ENCODE peak calls at places on chromosomes 13 and 19, in four cellular contexts. I, X, P and M are unnamed samples.

GRCh38 chr13:101283782-101284181 is 132.5 kb downstream of the NALCN start:
- DNase-seq in P (no peak), X (no peak), I (no peak), M (no peak)

GRCh38 chr19:21833733-21834132 is 2.2 kb downstream of the ZNF43 start:
- DNase-seq in X (no peak), P (no peak), I (no peak), M (no peak)

GRCh38 chr13:23500858-23501257 is 67.4 kb upstream of the SACS start:
- DNase-seq in P (peak; percentile 96), X (no peak), I (no peak), M (no peak)

GRCh38 chr19:8453616-8454015 is 8.8 kb downstream of the HNRNPM start:
- DNase-seq in X (no peak), P (no peak), I (no peak), M (no peak)

GRCh38 chr13:49869514-49869913 is 66.6 kb downstream of the SPRYD7 start:
- DNase-seq in I (no peak), P (peak; percentile 36), X (no peak), M (no peak)

GRCh38 chr13:46377554-46377953 is 9.5 kb downstream of the RUBCNL start:
- DNase-seq in P (no peak), I (peak; percentile 62), X (no peak), M (peak; percentile 46)

GRCh38 chr13:20525144-20525600 is 485 bp downstream of the CRYL1 start:
- DNase-seq in X (peak; percentile 66), P (no peak), I (peak; percentile 6), M (peak; percentile 61)

GRCh38 chr13:50127017-50127725 is 111.9 kb downstream of the KCNRG start:
- DNase-seq in I (no peak), X (peak; percentile 83), P (peak; percentile 50), M (peak; percentile 52)

GRCh38 chr19:40223135-40223822 is 3.2 kb downstream of the CCNP start:
- DNase-seq in I (no peak), X (peak; percentile 75), P (no peak), M (peak; percentile 76)

GRCh38 chr13:77386880-77387606 is 60.1 kb upstream of the MYCBP2 start:
- DNase-seq in X (no peak), I (no peak), P (peak; percentile 33), M (no peak)

GRCh38 chr13:71483733-71484132 is 383.3 kb downstream of the DACH1 start:
- DNase-seq in X (no peak), I (no peak), P (no peak), M (no peak)

GRCh38 chr13:99905224-99905623 is 66.3 kb downstream of the ZIC5 start:
- DNase-seq in X (no peak), I (no peak), P (no peak), M (no peak)

GRCh38 chr13:29573190-29573589 is 22.3 kb downstream of the SLC7A1 start:
- DNase-seq in P (peak; percentile 39), X (peak; percentile 82), I (no peak), M (peak; percentile 87)

GRCh38 chr13:70090036-70090723 is 17.4 kb upstream of the ATXN8OS start:
- DNase-seq in X (no peak), P (no peak), I (no peak), M (no peak)

GRCh38 chr13:91185294-91185863 is 162.1 kb upstream of the MIR17HG start:
- DNase-seq in P (peak; percentile 0), X (no peak), I (no peak), M (no peak)

GRCh38 chr19:6551607-6552450 is 21.0 kb downstream of the TNFSF9 start:
- DNase-seq in P (no peak), I (no peak), X (peak; percentile 68), M (no peak)

GRCh38 chr19:49475995-49476880 is 2.2 kb downstream of the FLT3LG start:
- DNase-seq in P (no peak), I (no peak), X (peak; percentile 75), M (peak; percentile 58)

GRCh38 chr19:2561895-2562294 is 86.0 kb downstream of the GADD45B start:
- DNase-seq in X (peak; percentile 75), P (no peak), I (peak; percentile 94), M (no peak)

GRCh38 chr19:31352782-31353651 is 3.8 kb upstream of the TSHZ3 start:
- DNase-seq in X (no peak), P (no peak), I (no peak), M (no peak)

GRCh38 chr13:45510671-45511070 is 45.9 kb downstream of the COG3 start:
- DNase-seq in I (no peak), X (no peak), P (no peak), M (no peak)

DNA sequence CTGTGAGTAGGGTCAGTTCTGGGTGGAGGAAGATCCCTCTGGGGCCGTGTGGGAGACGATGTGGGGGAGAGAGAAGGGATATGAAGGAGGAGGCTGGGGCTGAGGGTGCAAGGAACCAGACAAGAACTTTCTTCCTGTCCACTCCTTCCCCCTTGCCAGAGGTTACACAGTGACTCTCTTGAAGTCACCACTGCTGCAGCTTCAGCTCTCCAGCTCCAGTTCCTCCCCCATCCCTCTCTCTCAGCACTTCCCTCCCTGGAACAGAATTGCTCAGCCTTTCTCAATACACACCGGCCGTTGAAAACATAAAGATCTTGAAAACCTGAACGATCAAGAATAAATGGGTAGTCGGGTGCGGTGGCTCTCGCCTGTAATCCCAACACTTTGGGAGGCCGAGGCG is 5.1 kb downstream of the ZSWIM9 start:
- DNase-seq in P (no peak), X (no peak), I (no peak), M (no peak)
- H3K9me3 ChIP-seq in P (no peaks in the 10 kb centered on the region), X (no peaks in the 10 kb centered on the region), I (no peaks in the 10 kb centered on the region), M (no peaks in the 10 kb centered on the region)

GRCh38 chr19:11061951-11062350 is 27.3 kb upstream of the LDLR start:
- DNase-seq in X (no peak), P (no peak), I (no peak), M (no peak)
- H3K27ac ChIP-seq in X (no peak overlapping the region), P (no peak overlapping the region), I (no peak overlapping the region), M (no peak overlapping the region)

DNA sequence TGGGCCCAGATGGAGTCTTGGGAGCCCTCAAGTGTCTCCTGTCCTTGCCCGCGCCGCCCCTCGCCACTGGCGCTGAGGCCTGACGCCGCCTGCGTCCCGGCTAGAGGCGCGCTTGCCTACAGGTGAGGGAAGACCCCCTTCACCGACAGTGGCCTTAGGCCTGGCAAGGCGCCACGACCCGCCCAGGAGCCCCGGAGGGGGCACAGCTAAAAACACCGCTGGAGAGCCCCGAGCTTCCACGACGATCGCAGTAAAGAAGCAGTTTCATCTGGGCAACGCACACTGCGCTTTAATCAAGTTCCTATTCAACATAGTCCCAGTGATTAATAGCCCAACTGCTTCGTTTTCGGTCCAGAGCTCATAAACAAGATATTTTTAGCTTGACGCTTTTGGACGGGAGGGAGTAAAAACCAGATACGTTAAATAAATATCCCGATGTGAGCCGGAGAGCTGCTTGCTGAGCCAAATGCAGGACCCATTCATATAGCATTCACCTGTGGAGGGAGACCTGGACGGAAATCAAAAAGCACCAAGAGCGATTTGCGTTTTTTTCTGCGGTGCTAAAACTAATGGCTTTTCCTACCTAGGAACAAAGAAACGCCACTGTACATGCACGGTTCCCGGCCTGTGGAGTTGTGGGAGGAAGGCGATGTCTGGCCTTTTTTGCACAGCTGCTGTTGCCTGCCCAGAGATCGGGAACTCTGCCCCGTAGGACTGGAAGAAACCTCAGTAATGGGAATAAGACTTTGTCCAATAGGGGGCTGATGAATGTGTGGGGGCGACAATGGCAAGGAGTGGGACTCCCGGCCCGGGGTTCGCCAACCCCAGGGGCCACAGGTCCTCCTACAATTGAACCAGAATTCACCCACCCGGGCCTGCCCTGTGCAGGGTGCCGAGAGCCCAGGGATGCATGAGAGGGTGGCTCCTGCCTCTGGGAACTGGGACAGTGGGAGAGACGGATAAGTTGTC is 1.7 kb upstream of the CEBPA start:
- DNase-seq in I (no peak), X (peak; percentile 47), P (no peak), M (no peak)
- H3K9me3 ChIP-seq in I (no peaks in the 10 kb centered on the region), X (no peaks in the 10 kb centered on the region), P (no peaks in the 10 kb centered on the region), M (no peaks in the 10 kb centered on the region)

GRCh38 chr19:14555918-14556661 is 15.8 kb downstream of the NDUFB7 start:
- DNase-seq in X (no peak), I (no peak), P (peak; percentile 34), M (no peak)
- H3K27ac ChIP-seq in X (no peak overlapping the region), I (no peak overlapping the region), P (no peak overlapping the region), M (no peak overlapping the region)

DNA sequence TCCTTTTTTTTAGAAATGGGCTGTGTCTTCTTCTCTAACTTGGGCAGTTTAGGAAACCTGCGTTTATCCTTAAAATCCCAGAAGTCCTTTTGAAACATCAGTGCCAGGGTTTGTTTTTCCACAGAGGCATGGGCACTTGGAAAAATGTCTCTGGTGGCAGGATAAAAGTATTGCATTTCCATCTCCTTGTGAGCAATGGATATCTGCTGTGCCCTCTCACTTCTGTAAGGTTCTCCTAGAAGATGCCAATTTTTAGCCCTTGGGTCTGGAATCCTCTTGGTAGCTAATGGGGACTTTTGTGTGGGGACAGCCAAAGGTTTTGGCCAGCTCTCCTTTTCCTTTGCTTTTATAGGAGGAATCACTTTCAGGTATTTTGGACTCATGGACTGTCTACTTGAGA is 21.0 kb downstream of the WDR87 start:
- DNase-seq in X (no peak), P (no peak), I (no peak), M (no peak)
- H3K9me3 ChIP-seq in X (no peaks in the 10 kb centered on the region), P (peaks cover 17% of the 10 kb centered on the region), I (no peaks in the 10 kb centered on the region), M (no peaks in the 10 kb centered on the region)

GRCh38 chr19:9881720-9882119 is 46.6 kb downstream of the PIN1 start:
- DNase-seq in I (no peak), P (no peak), X (no peak), M (peak; percentile 75)

GRCh38 chr19:9878511-9879196 is 43.5 kb downstream of the PIN1 start:
- DNase-seq in P (no peak), X (no peak), I (peak; percentile 27), M (no peak)

GRCh38 chr19:9885077-9885552 is 50.0 kb downstream of the PIN1 start:
- DNase-seq in I (no peak), X (no peak), P (peak; percentile 23), M (no peak)

GRCh38 chr19:9883764-9884163 is 48.6 kb downstream of the PIN1 start:
- DNase-seq in P (no peak), X (no peak), I (no peak), M (no peak)

DNA sequence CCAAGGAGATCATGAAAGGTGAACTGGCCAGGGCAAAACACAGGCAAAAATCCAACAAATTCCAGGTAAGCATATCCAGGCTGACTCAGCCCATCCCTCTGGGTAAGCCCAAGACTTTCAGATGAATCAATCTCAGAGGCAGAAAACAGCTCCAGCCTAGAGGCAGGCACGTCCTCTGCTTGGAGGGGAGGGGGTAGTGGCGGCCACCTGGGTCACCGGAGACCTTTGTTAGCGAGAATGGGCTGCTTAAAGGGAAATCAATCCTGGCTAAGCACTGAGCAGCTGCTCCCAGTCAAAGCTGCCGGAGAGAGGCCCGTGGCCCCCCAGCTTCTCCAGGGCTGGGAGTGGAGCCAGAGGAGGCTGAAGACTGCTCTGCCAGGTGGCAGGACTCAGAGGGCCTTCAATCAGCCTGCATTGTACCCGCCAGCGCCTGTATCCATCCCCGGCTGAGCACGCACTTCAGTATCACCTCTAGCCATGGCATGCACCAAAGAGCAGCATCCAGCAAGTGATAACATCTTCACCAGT is 48.2 kb downstream of the PIN1 start:
- DNase-seq in I (no peak), X (no peak), P (no peak), M (no peak)
- H3K27ac ChIP-seq in I (no peak overlapping the region), X (no peak overlapping the region), P (no peak overlapping the region), M (no peak overlapping the region)

GRCh38 chr19:37012093-37012745 is 66.0 kb upstream of the ZNF420 start:
- DNase-seq in P (no peak), I (no peak), X (no peak), M (no peak)

GRCh38 chr19:37009871-37010270 is 68.4 kb upstream of the ZNF420 start:
- DNase-seq in X (no peak), P (no peak), I (no peak), M (no peak)

DNA sequence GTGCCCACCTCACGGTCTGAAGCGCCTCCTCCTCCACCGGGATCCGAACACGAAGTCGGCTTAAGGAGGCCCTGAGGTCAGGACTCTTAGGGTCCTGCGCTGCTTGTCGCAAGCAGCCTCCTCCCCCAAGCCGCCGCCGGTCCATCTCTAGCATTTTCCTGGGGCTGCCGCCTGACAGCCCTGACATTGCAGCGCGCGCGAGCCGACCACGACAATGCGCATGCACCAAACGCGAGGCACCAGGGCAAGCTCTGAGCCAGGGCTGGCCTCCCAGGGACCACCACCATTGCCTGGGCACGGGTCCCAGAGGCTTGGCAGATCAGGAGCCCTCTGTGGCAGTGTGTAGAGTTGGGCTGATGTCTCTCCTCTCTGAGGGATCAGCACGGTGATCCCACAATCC is 63.8 kb upstream of the ZNF420 start:
- DNase-seq in X (no peak), I (no peak), P (no peak), M (no peak)
- H3K9me3 ChIP-seq in X (no peaks in the 10 kb centered on the region), I (no peaks in the 10 kb centered on the region), P (peaks cover 64% of the 10 kb centered on the region), M (no peaks in the 10 kb centered on the region)